ENCODE peak calls at places on chromosomes 5 and 9, in four cellular contexts. D, X, W and R are unnamed samples.

GRCh38 chr5:17828709-17829108 is 194.4 kb downstream of the TAF11L14 start:
- DNase-seq in X (no peak), D (no peak), W (no peak), R (peak)

GRCh38 chr5:116361171-116361967 is 213.3 kb downstream of the SEMA6A start:
- DNase-seq in W (no peak), D (peak), X (peak), R (no peak)

GRCh38 chr5:36712719-36713118 is 106.3 kb downstream of the SLC1A3 start:
- DNase-seq in X (no peak), D (no peak), W (no peak), R (peak)

GRCh38 chr5:1873242-1873959 is 9.3 kb downstream of the IRX4 start:
- DNase-seq in D (no peak), X (no peak), W (no peak), R (no peak)

GRCh38 chr9:130847306-130848217 is 12.5 kb downstream of the ABL1 start:
- DNase-seq in X (peak), W (peak), D (no peak), R (peak)

GRCh38 chr5:6723122-6723885 is 10.1 kb downstream of the TENT4A start:
- DNase-seq in W (no peak), D (no peak), X (no peak), R (no peak)

GRCh38 chr9:110744753-110745522 is 76.3 kb downstream of the MUSK start:
- DNase-seq in W (peak), X (no peak), D (no peak), R (no peak)

GRCh38 chr9:96338299-96338698 is 36.3 kb upstream of the HSD17B3 start:
- DNase-seq in X (no peak), D (no peak), W (no peak), R (no peak)

GRCh38 chr5:133461796-133462516 is 150.4 kb downstream of the FSTL4 start:
- DNase-seq in X (no peak), D (no peak), W (no peak), R (no peak)

GRCh38 chr5:139646912-139647391 is 1.2 kb upstream of the CXXC5 start:
- DNase-seq in W (no peak), D (no peak), X (no peak), R (no peak)

GRCh38 chr5:142677212-142677611 is 8.7 kb downstream of the FGF1 start:
- DNase-seq in D (no peak), W (peak), X (no peak), R (no peak)

GRCh38 chr5:88659529-88660325 is 223.3 kb downstream of the MEF2C start:
- DNase-seq in X (peak), D (peak), W (no peak), R (no peak)

GRCh38 chr5:149737355-149737754 is 7.2 kb downstream of the PPARGC1B start:
- DNase-seq in D (no peak), W (no peak), X (no peak), R (no peak)

GRCh38 chr5:37722236-37723146 is 117.3 kb downstream of the GDNF start:
- DNase-seq in D (peak), X (no peak), W (peak), R (peak)

GRCh38 chr5:178215263-178216002 is 11.1 kb downstream of the HNRNPAB start:
- DNase-seq in D (no peak), X (no peak), W (no peak), R (no peak)

GRCh38 chr9:136759436-136760325 is 1.6 kb upstream of the LCN8 start:
- DNase-seq in D (no peak), W (no peak), X (peak), R (no peak)

GRCh38 chr5:149271717-149272558 is at the start of gene AFAP1L1:
- DNase-seq in X (peak), D (peak), W (peak), R (peak)

DNA sequence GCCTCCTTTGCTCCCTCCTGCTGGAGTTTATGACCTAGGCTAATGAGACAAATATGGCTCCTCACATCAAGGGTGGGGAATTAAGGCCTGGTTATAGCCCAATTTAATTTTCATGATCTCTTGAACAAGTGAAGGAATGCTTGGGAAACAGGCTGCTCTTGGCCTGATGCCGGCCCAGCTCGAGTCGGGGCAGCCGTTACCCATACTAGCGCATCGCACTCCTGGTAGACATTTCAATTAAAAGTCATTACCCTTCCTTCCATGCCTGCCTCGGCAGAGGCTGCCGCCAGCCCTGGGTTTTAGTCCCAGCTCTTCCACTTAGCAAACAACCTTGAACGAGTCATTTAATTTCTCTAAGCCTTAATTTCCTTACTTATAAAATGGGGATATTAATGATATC is 425.8 kb downstream of the TMEM38B start:
- DNase-seq in W (no peak), X (no peak), D (no peak), R (no peak)
- H3K14ac ChIP-seq in W (no peak), X (no peak), D (no peak), R (no peak)

DNA sequence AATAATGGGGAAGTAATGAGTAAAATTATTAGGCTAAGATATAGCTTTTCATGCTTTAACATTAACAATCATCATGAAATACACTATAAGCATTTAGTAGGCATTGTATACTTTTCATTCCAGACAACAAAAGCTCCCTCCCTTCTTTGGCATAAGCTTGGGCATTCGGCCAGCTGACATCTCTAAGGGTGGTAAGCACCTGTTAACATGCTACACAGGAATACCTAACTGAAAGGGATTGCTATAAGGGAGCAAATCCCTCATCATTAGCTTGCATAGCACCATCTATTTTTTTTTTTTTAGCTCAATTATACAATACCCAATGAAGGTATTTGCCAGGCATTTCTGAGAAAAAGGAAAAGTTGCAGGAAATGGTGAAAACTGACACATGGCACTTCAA is 16.6 kb downstream of the STRBP start:
- DNase-seq in X (no peak), D (no peak), W (no peak), R (no peak)
- H3K14ac ChIP-seq in X (no peak), D (no peak), W (no peak), R (no peak)

GRCh38 chr9:135262248-135262647 is 174.8 kb downstream of the OLFM1 start:
- DNase-seq in X (no peak), W (no peak), D (no peak), R (no peak)

GRCh38 chr9:135259273-135259672 is 171.8 kb downstream of the OLFM1 start:
- DNase-seq in X (no peak), D (no peak), W (no peak), R (no peak)

GRCh38 chr9:135260221-135260620 is 172.8 kb downstream of the OLFM1 start:
- DNase-seq in W (no peak), D (no peak), X (no peak), R (no peak)

GRCh38 chr9:135258461-135258860 is 171.0 kb downstream of the OLFM1 start:
- DNase-seq in X (no peak), W (no peak), D (no peak), R (no peak)

DNA sequence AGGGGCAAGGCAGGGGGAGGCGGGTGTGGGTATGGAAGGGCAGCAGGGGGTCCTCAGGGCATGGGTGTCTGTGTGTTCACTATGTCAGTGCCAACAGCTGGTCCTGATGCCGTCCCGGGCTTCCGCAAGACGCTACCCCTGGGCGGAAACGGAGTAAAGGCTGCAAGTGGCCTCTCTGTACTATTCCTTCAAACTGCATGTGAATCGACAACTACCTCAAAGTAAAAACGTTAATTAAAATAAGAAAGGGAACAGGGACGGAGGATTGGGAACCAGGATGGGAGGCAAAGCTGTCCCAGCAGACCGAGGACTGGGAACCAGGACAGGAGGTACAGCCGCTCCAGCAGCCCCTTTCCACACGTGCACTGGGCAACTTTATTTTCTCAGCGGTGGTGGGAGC is 173.3 kb downstream of the OLFM1 start:
- DNase-seq in X (no peak), D (no peak), W (no peak), R (no peak)
- H3K14ac ChIP-seq in X (no peak), D (no peak), W (no peak), R (no peak)

GRCh38 chr9:37464426-37465248 is 613 bp downstream of the ZBTB5 start:
- DNase-seq in X (no peak), D (no peak), W (peak), R (peak)

GRCh38 chr9:37466037-37466709 is 923 bp upstream of the ZBTB5 start:
- DNase-seq in W (no peak), X (peak), D (peak), R (no peak)

GRCh38 chr9:37464006-37464405 is 1.2 kb downstream of the ZBTB5 start:
- DNase-seq in X (no peak), D (no peak), W (no peak), R (no peak)

GRCh38 chr9:37468620-37469019 is 3.4 kb upstream of the ZBTB5 start:
- DNase-seq in W (no peak), X (peak), D (no peak), R (no peak)

DNA sequence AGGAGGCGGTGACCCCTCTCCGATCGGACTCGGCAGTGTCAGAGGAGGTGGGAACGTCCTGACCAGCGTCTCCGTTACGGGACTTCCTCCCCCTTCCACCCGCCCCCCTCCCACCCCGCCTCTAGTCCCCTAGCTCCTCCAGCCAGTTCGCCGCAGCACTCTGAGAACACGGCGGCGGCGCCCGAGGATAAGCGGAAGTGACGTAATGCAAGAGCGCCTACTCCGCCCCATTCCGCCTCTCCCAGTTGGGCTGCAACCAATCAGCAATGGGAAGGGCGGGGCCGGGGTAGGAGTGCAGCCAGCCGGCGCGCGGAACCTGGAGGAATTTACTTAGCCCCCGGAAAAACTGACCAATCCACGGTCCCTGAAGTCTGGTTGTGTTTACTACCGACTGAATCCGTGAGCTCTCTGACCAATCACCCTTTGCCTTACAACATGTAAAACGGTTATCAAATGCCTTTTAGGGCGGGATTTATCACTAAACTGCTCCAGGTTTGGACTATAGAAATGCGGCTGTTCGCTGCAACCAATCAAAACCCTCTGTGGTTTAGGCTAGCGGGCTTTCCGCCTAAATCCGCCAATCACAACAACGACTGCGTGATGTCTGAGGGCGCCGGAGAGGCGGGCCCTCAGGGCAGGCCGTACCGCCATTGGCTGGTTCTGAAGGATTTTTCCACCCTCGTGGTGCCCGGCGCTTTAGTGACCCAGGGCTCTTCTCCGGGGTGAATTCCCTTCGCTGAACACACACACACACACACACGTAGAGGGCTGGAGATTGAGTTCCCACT is at the start of gene ZBTB5:
- DNase-seq in W (peak), D (peak), X (peak), R (peak)
- H3K14ac ChIP-seq in W (peak), D (no peak), X (peak), R (peak)

GRCh38 chr9:127570533-127571111 is 41.5 kb upstream of the STXBP1 start:
- DNase-seq in D (no peak), X (no peak), W (no peak), R (peak)

GRCh38 chr9:127569819-127570401 is 42.2 kb upstream of the STXBP1 start:
- DNase-seq in W (peak), D (no peak), X (no peak), R (no peak)

GRCh38 chr9:127568618-127568970 is 43.5 kb upstream of the STXBP1 start:
- DNase-seq in D (no peak), X (peak), W (no peak), R (no peak)

GRCh38 chr9:127567898-127568617 is 44.0 kb upstream of the STXBP1 start:
- DNase-seq in X (peak), W (no peak), D (no peak), R (no peak)

DNA sequence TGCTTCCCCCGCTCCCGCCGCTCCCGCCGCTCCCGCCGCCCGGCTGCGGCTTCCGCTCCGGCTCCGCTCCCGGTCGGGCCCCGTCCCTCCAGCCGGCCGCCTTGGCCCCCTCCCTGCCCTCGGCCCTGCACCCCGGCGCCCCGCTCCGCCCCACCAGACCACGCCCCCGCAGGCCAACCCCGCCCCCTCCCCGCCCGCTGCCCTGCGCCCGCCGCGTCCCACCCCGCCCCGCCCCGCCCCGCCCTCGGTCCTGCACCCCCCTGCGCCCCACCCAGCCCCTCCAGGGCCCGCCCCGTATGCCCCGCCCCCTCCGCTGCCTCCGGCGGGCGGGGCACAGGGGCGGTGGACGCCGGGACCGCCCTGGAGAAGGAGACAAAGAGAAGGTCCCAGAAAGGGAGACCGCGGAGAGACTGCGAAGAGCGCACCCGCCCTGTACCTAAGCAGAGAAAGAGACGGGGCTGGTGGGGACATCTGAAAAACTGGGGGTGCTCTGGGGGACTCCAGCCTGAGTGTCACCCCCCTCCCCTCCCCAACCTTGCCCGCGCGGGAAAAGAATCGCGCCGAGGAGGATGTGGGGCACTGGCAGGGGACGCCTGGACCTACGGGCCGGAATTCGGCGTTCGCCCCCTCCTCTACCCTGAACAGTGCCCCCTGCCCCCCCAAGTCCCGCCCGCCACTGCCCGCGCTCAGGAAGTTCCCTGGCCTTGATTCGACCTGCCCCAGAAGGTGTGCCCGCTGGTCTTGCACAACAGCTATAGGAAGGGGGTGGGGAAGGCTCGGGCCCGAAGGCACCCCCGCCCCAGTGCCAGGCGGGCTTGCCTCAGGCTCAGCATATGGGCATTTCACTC is 42.9 kb upstream of the STXBP1 start:
- DNase-seq in X (peak), D (peak), W (peak), R (peak)
- H3K14ac ChIP-seq in X (peak), D (peak), W (peak), R (peak)

GRCh38 chr9:120714088-120714845 is at the start of gene MEGF9:
- DNase-seq in X (peak), W (peak), D (peak), R (peak)
- H3K14ac ChIP-seq in X (peak), W (peak), D (peak), R (peak)

GRCh38 chr9:87765521-87765920 is 39.6 kb downstream of the CTSL start:
- DNase-seq in X (no peak), W (no peak), D (no peak), R (no peak)
- H3K14ac ChIP-seq in X (no peak), W (no peak), D (no peak), R (no peak)